ENCODE peak calls at places on chromosomes 3 and 15, in six cellular contexts. I is CD8-positive, alpha-beta T cell; A is psoas muscle; L is WTC11; S is ascending aorta; E is HCT116. Q is an unnamed sample.
A peak's percentile ranks its signal among the peaks of the same experiment; 100 is the strongest.

GRCh38 chr15:64052925-64053491 is 6.7 kb upstream of the DAPK2 start:
- DNase-seq in I (no peak), A (no peak), L (no peak), S (no peak), E (no peak), Q (no peak)

GRCh38 chr15:33913459-33913858 is 54.8 kb upstream of the CHRM5 start:
- DNase-seq in I (no peak), A (no peak), L (no peak), S (no peak), E (no peak), Q (no peak)

GRCh38 chr3:120557115-120557514 is 39.0 kb upstream of the NDUFB4 start:
- DNase-seq in I (no peak), A (no peak), L (no peak), S (no peak), E (no peak), Q (no peak)

GRCh38 chr15:99104788-99105515 is at the start of gene SYNM:
- DNase-seq in I (no peak), A (peak; percentile 86), L (peak; percentile 84), S (peak; percentile 92), E (peak; percentile 77), Q (peak; percentile 91)

GRCh38 chr3:50183755-50184154 is 7.7 kb upstream of the GNAT1 start:
- DNase-seq in I (no peak), A (no peak), L (no peak), S (no peak), E (no peak), Q (no peak)

GRCh38 chr15:50183112-50183794 is 1.3 kb downstream of the SLC27A2 start:
- DNase-seq in I (no peak), A (no peak), L (no peak), S (no peak), E (no peak), Q (no peak)

GRCh38 chr3:174202146-174202545 is 657.0 kb upstream of the NAALADL2 start:
- DNase-seq in I (no peak), A (no peak), L (no peak), S (no peak), E (no peak), Q (no peak)

GRCh38 chr3:81550415-81550814 is 211.0 kb downstream of the GBE1 start:
- DNase-seq in I (no peak), A (no peak), L (no peak), S (no peak), E (no peak), Q (no peak)

GRCh38 chr3:44048196-44048924 is 193.3 kb upstream of the TOPAZ1 start:
- DNase-seq in I (no peak), A (no peak), L (no peak), S (no peak), E (no peak), Q (no peak)

GRCh38 chr3:56725175-56725574 is 42.1 kb upstream of the TASOR start:
- DNase-seq in I (peak; percentile 79), A (no peak), L (no peak), S (no peak), E (no peak), Q (no peak)

GRCh38 chr3:13332158-13332557 is 88.0 kb downstream of the NUP210 start:
- DNase-seq in I (no peak), A (no peak), L (no peak), S (no peak), E (no peak), Q (no peak)

GRCh38 chr3:48222616-48223513 is at the start of gene CAMP:
- DNase-seq in I (no peak), A (peak; percentile 65), L (no peak), S (peak; percentile 79), E (no peak), Q (no peak)

GRCh38 chr15:44207643-44208042 is 12.6 kb upstream of the FRMD5 start:
- DNase-seq in I (no peak), A (no peak), L (no peak), S (no peak), E (no peak), Q (no peak)

GRCh38 chr15:66253643-66254363 is at the start of gene MEGF11:
- DNase-seq in I (no peak), A (peak; percentile 23), L (peak; percentile 69), S (no peak), E (no peak), Q (peak; percentile 78)

GRCh38 chr15:74053941-74054529 is 28.3 kb downstream of the GOLGA6A start:
- DNase-seq in I (peak; percentile 70), A (peak; percentile 82), L (peak; percentile 82), S (peak; percentile 86), E (peak; percentile 52), Q (peak; percentile 80)

GRCh38 chr3:62795978-62796635 is 79.1 kb downstream of the CADPS start:
- DNase-seq in I (no peak), A (no peak), L (no peak), S (no peak), E (no peak), Q (no peak)

GRCh38 chr3:44045476-44046275 is 196.0 kb upstream of the TOPAZ1 start:
- DNase-seq in I (no peak), A (no peak), L (no peak), S (no peak), E (no peak), Q (no peak)

GRCh38 chr3:161859870-161860450 is 363.4 kb downstream of the OTOL1 start:
- DNase-seq in I (no peak), A (no peak), L (no peak), S (no peak), E (no peak), Q (no peak)

GRCh38 chr15:101391431-101391830 is 96.4 kb upstream of the SNRPA1 start:
- DNase-seq in I (no peak), A (no peak), L (no peak), S (no peak), E (no peak), Q (no peak)

GRCh38 chr3:171883893-171884279 is 40.7 kb downstream of the TMEM212 start:
- DNase-seq in I (no peak), A (no peak), L (no peak), S (no peak), E (no peak), Q (no peak)

GRCh38 chr15:39629376-39629775 is 48.5 kb downstream of the THBS1 start:
- DNase-seq in I (peak; percentile 82), A (no peak), L (no peak), S (no peak), E (no peak), Q (no peak)

GRCh38 chr15:65409284-65409631 is 13.5 kb downstream of the IGDCC4 start:
- DNase-seq in I (no peak), A (no peak), L (no peak), S (no peak), E (no peak), Q (no peak)

GRCh38 chr3:102466001-102466400 is 31.2 kb downstream of the ZPLD1 start:
- DNase-seq in I (no peak), A (no peak), L (no peak), S (no peak), E (peak; percentile 6), Q (no peak)

GRCh38 chr15:76913737-76914136 is 8.6 kb upstream of the SCAPER start:
- DNase-seq in I (no peak), A (no peak), L (no peak), S (no peak), E (no peak), Q (no peak)

GRCh38 chr3:135918600-135918999 is 46.9 kb upstream of the PPP2R3A start:
- DNase-seq in I (no peak), A (no peak), L (no peak), S (no peak), E (peak; percentile 24), Q (no peak)

GRCh38 chr3:136296960-136297359 is 46.8 kb downstream of the PCCB start:
- DNase-seq in I (no peak), A (no peak), L (no peak), S (no peak), E (no peak), Q (peak; percentile 53)

GRCh38 chr3:60652829-60653228 is 598.4 kb downstream of the FHIT start:
- DNase-seq in I (no peak), A (no peak), L (no peak), S (no peak), E (no peak), Q (no peak)

GRCh38 chr3:113948015-113948917 is 453 bp downstream of the ZDHHC23 start:
- DNase-seq in I (peak; percentile 19), A (peak; percentile 16), L (peak; percentile 75), S (no peak), E (no peak), Q (peak; percentile 81)
- TF ChIP-seq CTCF in I (no peak), A (no peak), L (no peak), S (no peak), E (no peak), Q (peak; percentile 26)

DNA sequence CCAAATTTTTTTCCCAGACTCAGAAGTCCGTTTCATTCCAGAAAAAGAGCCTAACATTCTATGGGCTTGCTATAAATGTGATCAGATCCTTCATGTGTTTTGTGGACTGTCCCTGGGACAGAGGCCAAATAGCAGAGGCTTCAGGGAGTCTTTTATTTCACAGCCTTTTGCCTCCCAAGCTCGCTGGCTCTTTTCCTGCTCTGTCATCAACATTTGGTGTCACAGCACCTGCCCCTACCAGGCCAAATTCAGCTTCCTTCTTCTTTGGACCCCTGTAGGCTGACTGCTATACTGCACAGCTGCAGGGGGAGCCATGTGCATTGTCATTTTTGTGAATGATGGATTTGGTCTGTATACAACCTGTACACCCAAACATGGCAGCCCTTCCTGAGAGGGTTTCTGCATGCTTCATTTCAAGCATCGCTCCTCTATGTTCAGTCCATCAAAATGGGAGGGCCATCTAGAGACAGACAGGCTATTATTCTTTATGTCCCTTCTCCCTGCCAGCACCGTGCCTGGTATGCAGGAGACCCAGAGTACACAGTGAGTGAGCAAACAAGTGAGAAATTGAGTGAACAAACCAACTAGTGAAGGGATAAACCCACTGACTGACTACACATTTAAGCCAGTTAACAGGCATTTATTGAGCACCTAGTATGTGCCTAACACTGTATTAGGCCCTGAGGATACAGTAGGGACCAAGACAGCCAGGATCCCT is 17.9 kb upstream of the RPP14 start:
- DNase-seq in I (no peak), A (no peak), L (no peak), S (no peak), E (no peak), Q (no peak)
- TF ChIP-seq CTCF in I (no peak), A (peak; percentile 19), L (no peak), S (no peak), E (no peak), Q (peak; percentile 9)

GRCh38 chr15:75452968-75453702 is 1.6 kb upstream of the SIN3A start:
- DNase-seq in I (peak; percentile 55), A (peak; percentile 73), L (peak; percentile 74), S (peak; percentile 76), E (peak; percentile 21), Q (peak; percentile 80)
- TF ChIP-seq CTCF in I (no peak), A (no peak), L (no peak), S (no peak), E (no peak), Q (peak; percentile 52)

DNA sequence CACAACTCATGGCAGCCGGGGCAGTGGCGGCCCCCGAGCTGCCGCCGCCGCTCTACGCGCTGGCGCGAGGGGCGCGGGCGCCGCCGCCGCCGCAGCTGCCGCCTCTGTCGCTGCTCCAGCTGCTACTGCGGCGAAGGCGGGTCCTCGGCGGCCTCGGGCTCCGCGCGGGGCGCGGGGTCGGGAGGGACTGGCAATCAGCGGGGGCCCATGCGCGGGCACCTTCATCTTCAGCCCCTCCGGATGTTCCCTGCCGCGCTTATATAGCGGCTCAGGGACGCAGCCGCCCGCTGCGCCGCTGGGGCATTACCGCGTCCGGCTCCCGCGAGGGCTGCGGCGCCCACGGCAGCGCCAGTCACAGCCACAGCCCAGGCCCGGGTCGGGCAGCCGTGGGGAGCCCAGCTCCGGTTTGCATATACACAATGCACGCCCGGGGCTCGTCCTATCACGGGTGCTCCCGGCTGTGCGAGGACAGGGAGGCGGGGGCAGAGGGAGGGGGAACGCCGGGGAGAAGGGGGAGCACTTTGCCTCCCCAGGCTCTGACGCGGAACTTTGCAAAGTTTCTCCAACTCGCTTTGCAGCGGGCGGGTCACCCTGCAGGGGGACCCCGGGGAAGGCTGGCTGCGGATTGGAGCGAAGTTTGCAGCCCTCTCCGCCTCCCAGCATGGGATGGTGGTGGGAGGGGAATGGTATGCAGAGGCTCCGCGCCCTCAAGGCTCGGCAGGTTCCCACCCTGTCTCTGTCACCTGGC is at the start of gene VGLL3:
- DNase-seq in I (no peak), A (peak; percentile 77), L (peak; percentile 90), S (peak; percentile 90), E (no peak), Q (peak; percentile 92)
- TF ChIP-seq CTCF in I (no peak), A (no peak), L (no peak), S (no peak), E (no peak), Q (peak; percentile 46)